ENCODE peak calls at places on chromosomes 4 and X, in eight cellular contexts. B, Y, F, N, X, C, G and I are unnamed samples.

GRCh38 chr4:182888894-182889293 is 28.3 kb downstream of the DCTD start:
- DNase-seq in X (no peak), N (no peak), G (no peak), B (no peak), Y (no peak), F (no peak), C (no peak), I (no peak)

GRCh38 chrX:68588653-68589371 is 58.7 kb upstream of the STARD8 start:
- DNase-seq in C (no peak), B (no peak), G (no peak), X (no peak), F (no peak), N (peak), Y (no peak), I (no peak)

GRCh38 chrX:124346064-124346876 is at the start of gene SH2D1A:
- DNase-seq in F (no peak), X (no peak), B (no peak), G (no peak), N (no peak), C (no peak), Y (no peak), I (no peak)

GRCh38 chr4:20493761-20494353 is 206.4 kb upstream of the PACRGL start:
- DNase-seq in B (peak), X (no peak), C (peak), N (no peak), G (peak), F (no peak), Y (no peak), I (no peak)

GRCh38 chrX:68440940-68441339 is 7.6 kb upstream of the OPHN1 start:
- DNase-seq in N (no peak), G (peak), C (peak), X (peak), B (peak), F (peak), Y (no peak), I (no peak)

GRCh38 chrX:108020631-108021030 is 24.2 kb upstream of the VSIG1 start:
- DNase-seq in Y (no peak), F (no peak), G (peak), N (peak), X (no peak), C (no peak), B (no peak), I (no peak)

GRCh38 chr4:19807505-19807904 is 444.2 kb upstream of the SLIT2 start:
- DNase-seq in N (no peak), F (no peak), G (peak), X (no peak), B (peak), C (peak), Y (no peak), I (no peak)

GRCh38 chr4:113446019-113446418 is 315.5 kb downstream of the CAMK2D start:
- DNase-seq in N (no peak), X (no peak), G (peak), C (no peak), F (no peak), B (no peak), Y (no peak), I (no peak)

GRCh38 chr4:108247511-108248088 is 78.9 kb upstream of the LEF1 start:
- DNase-seq in B (no peak), Y (no peak), C (no peak), X (no peak), G (no peak), N (peak), F (peak), I (peak)

GRCh38 chrX:65643046-65643785 is 24.2 kb upstream of the MSN start:
- DNase-seq in Y (no peak), N (peak), G (peak), C (no peak), X (no peak), F (no peak), B (no peak), I (no peak)

GRCh38 chr4:39227906-39228305 is 45.6 kb downstream of the WDR19 start:
- DNase-seq in X (no peak), F (no peak), B (peak), G (no peak), Y (no peak), C (no peak), N (no peak), I (no peak)

GRCh38 chrX:118508690-118509089 is 13.1 kb downstream of the DOCK11 start:
- DNase-seq in G (no peak), B (no peak), F (no peak), N (no peak), Y (no peak), C (no peak), X (no peak), I (no peak)

GRCh38 chr4:13656569-13656988 is 29.1 kb upstream of the BOD1L1 start:
- DNase-seq in G (peak), B (peak), F (peak), C (peak), X (peak), Y (no peak), N (peak), I (peak)

GRCh38 chrX:7218321-7219152 is 70.6 kb upstream of the PUDP start:
- DNase-seq in B (no peak), G (no peak), C (no peak), F (no peak), N (peak), X (no peak), Y (no peak), I (no peak)

GRCh38 chrX:70464051-70464450 is 19.4 kb downstream of the DLG3 start:
- DNase-seq in Y (no peak), N (no peak), G (no peak), F (no peak), B (no peak), C (no peak), X (no peak), I (no peak)

GRCh38 chr4:154743683-154744340 is at the start of gene LRAT:
- DNase-seq in F (no peak), C (no peak), N (peak), G (peak), Y (peak), B (no peak), X (no peak), I (peak)

GRCh38 chr4:80173387-80173786 is 23.9 kb upstream of the PRDM8 start:
- DNase-seq in G (peak), F (no peak), C (no peak), Y (no peak), X (no peak), B (peak), N (no peak), I (no peak)

GRCh38 chr4:172953896-172954568 is 214.6 kb upstream of the GALNT7 start:
- DNase-seq in F (no peak), C (peak), B (no peak), N (no peak), Y (no peak), X (no peak), G (peak), I (no peak)

GRCh38 chrX:36963852-36964251 is 44.3 kb upstream of the FAM47C start:
- DNase-seq in N (no peak), F (no peak), C (no peak), Y (no peak), X (no peak), G (no peak), B (no peak), I (no peak)

GRCh38 chr4:48813984-48814383 is 16.9 kb upstream of the OCIAD1 start:
- DNase-seq in C (no peak), Y (peak), F (peak), B (no peak), G (no peak), X (no peak), N (no peak), I (peak)

GRCh38 chrX:65993332-65993731 is 46.5 kb downstream of the VSIG4 start:
- DNase-seq in F (no peak), N (no peak), B (no peak), C (no peak), X (no peak), G (no peak), Y (no peak), I (no peak)

GRCh38 chr4:88757067-88757466 is 59.4 kb upstream of the NAP1L5 start:
- DNase-seq in N (no peak), F (no peak), G (no peak), B (no peak), C (no peak), X (no peak), Y (no peak), I (no peak)

GRCh38 chr4:107312366-107312765 is 276.3 kb upstream of the DKK2 start:
- DNase-seq in F (no peak), B (peak), Y (no peak), G (no peak), N (no peak), X (no peak), C (no peak), I (no peak)

GRCh38 chr4:88230399-88230798 is 54.0 kb downstream of the PPM1K start:
- DNase-seq in N (no peak), G (no peak), F (no peak), C (no peak), Y (no peak), B (no peak), X (no peak), I (no peak)

GRCh38 chr4:3483471-3483921 is 20.4 kb downstream of the DOK7 start:
- DNase-seq in X (no peak), N (no peak), F (no peak), C (no peak), G (no peak), B (no peak), Y (no peak), I (no peak)

GRCh38 chrX:50814701-50815476 is 895 bp upstream of the SHROOM4 start:
- DNase-seq in N (peak), X (no peak), G (peak), B (no peak), C (no peak), F (no peak), Y (no peak), I (no peak)

GRCh38 chrX:100819837-100820666 is at the start of gene CSTF2:
- DNase-seq in X (peak), Y (peak), N (peak), G (peak), C (peak), F (peak), B (peak), I (peak)